ENCODE peak calls at places on chromosomes 11 and 22, in nine cellular contexts. One of them, this sample, is unnamed.

GRCh38 chr11:122229078-122229477 is 113.1 kb upstream of the BLID start:
- DNase-seq in nephron progenitor cell: no peak
- DNase-seq in mucosa of gallbladder: no peak
- DNase-seq in immature natural killer cell: no peak
- DNase-seq in NCI-H2029 treated with DMSO at 0.1 percent for 48 hours: no peak
- DNase-seq in C1 segment of cervical spinal cord: no peak
- DNase-seq in activated CD4-positive, CD25-positive, alpha-beta regulatory T cell: no peak
- DNase-seq in NCI-H510A: no peak
- DNase-seq in iris pigment epithelial cell: no peak
- DNase-seq in this sample: no peak

GRCh38 chr11:9072790-9073189 is 18.6 kb downstream of the SCUBE2 start:
- DNase-seq in nephron progenitor cell: no peak
- DNase-seq in mucosa of gallbladder: no peak
- DNase-seq in immature natural killer cell: no peak
- DNase-seq in NCI-H2029 treated with DMSO at 0.1 percent for 48 hours: no peak
- DNase-seq in C1 segment of cervical spinal cord: no peak
- DNase-seq in activated CD4-positive, CD25-positive, alpha-beta regulatory T cell: no peak
- DNase-seq in NCI-H510A: no peak
- DNase-seq in iris pigment epithelial cell: no peak
- DNase-seq in this sample: no peak

GRCh38 chr22:23183107-23183698 is 2.9 kb downstream of the BCR start:
- DNase-seq in nephron progenitor cell: peak
- DNase-seq in mucosa of gallbladder: no peak
- DNase-seq in immature natural killer cell: no peak
- DNase-seq in NCI-H2029 treated with DMSO at 0.1 percent for 48 hours: peak
- DNase-seq in C1 segment of cervical spinal cord: peak
- DNase-seq in activated CD4-positive, CD25-positive, alpha-beta regulatory T cell: no peak
- DNase-seq in NCI-H510A: peak
- DNase-seq in iris pigment epithelial cell: peak
- DNase-seq in this sample: no peak

GRCh38 chr11:1505480-1505879 is 18.9 kb upstream of the MOB2 start:
- DNase-seq in nephron progenitor cell: no peak
- DNase-seq in mucosa of gallbladder: no peak
- DNase-seq in immature natural killer cell: no peak
- DNase-seq in NCI-H2029 treated with DMSO at 0.1 percent for 48 hours: no peak
- DNase-seq in C1 segment of cervical spinal cord: no peak
- DNase-seq in activated CD4-positive, CD25-positive, alpha-beta regulatory T cell: no peak
- DNase-seq in NCI-H510A: no peak
- DNase-seq in iris pigment epithelial cell: no peak
- DNase-seq in this sample: no peak

GRCh38 chr11:68970921-68971636 is 9.7 kb downstream of the MRGPRD start:
- DNase-seq in nephron progenitor cell: no peak
- DNase-seq in mucosa of gallbladder: no peak
- DNase-seq in immature natural killer cell: no peak
- DNase-seq in NCI-H2029 treated with DMSO at 0.1 percent for 48 hours: no peak
- DNase-seq in C1 segment of cervical spinal cord: no peak
- DNase-seq in activated CD4-positive, CD25-positive, alpha-beta regulatory T cell: no peak
- DNase-seq in NCI-H510A: no peak
- DNase-seq in iris pigment epithelial cell: no peak
- DNase-seq in this sample: no peak

GRCh38 chr11:88174627-88175003 is 628 bp downstream of the RAB38 start:
- DNase-seq in nephron progenitor cell: peak
- DNase-seq in mucosa of gallbladder: peak
- DNase-seq in immature natural killer cell: peak
- DNase-seq in NCI-H2029 treated with DMSO at 0.1 percent for 48 hours: no peak
- DNase-seq in C1 segment of cervical spinal cord: no peak
- DNase-seq in activated CD4-positive, CD25-positive, alpha-beta regulatory T cell: no peak
- DNase-seq in NCI-H510A: peak
- DNase-seq in iris pigment epithelial cell: peak
- DNase-seq in this sample: no peak

GRCh38 chr22:40401981-40402406 is 31.6 kb downstream of the SGSM3 start:
- DNase-seq in nephron progenitor cell: no peak
- DNase-seq in mucosa of gallbladder: no peak
- DNase-seq in immature natural killer cell: no peak
- DNase-seq in NCI-H2029 treated with DMSO at 0.1 percent for 48 hours: no peak
- DNase-seq in C1 segment of cervical spinal cord: no peak
- DNase-seq in activated CD4-positive, CD25-positive, alpha-beta regulatory T cell: no peak
- DNase-seq in NCI-H510A: no peak
- DNase-seq in iris pigment epithelial cell: no peak
- DNase-seq in this sample: no peak

GRCh38 chr11:57179701-57180100 is 2.1 kb upstream of the LRRC55 start:
- DNase-seq in nephron progenitor cell: no peak
- DNase-seq in mucosa of gallbladder: no peak
- DNase-seq in immature natural killer cell: no peak
- DNase-seq in NCI-H2029 treated with DMSO at 0.1 percent for 48 hours: no peak
- DNase-seq in C1 segment of cervical spinal cord: no peak
- DNase-seq in activated CD4-positive, CD25-positive, alpha-beta regulatory T cell: no peak
- DNase-seq in NCI-H510A: no peak
- DNase-seq in iris pigment epithelial cell: no peak
- DNase-seq in this sample: no peak

GRCh38 chr11:34308821-34309585 is 48.8 kb downstream of the ABTB2 start:
- DNase-seq in nephron progenitor cell: no peak
- DNase-seq in mucosa of gallbladder: no peak
- DNase-seq in immature natural killer cell: no peak
- DNase-seq in NCI-H2029 treated with DMSO at 0.1 percent for 48 hours: no peak
- DNase-seq in C1 segment of cervical spinal cord: no peak
- DNase-seq in activated CD4-positive, CD25-positive, alpha-beta regulatory T cell: no peak
- DNase-seq in NCI-H510A: no peak
- DNase-seq in iris pigment epithelial cell: peak
- DNase-seq in this sample: no peak

GRCh38 chr11:61067782-61068181 is 34.5 kb upstream of the CD5 start:
- DNase-seq in nephron progenitor cell: no peak
- DNase-seq in mucosa of gallbladder: no peak
- DNase-seq in immature natural killer cell: no peak
- DNase-seq in NCI-H2029 treated with DMSO at 0.1 percent for 48 hours: no peak
- DNase-seq in C1 segment of cervical spinal cord: no peak
- DNase-seq in activated CD4-positive, CD25-positive, alpha-beta regulatory T cell: no peak
- DNase-seq in NCI-H510A: no peak
- DNase-seq in iris pigment epithelial cell: no peak
- DNase-seq in this sample: no peak

GRCh38 chr22:39316440-39317083 is 2.9 kb downstream of the RPL3 start:
- DNase-seq in nephron progenitor cell: peak
- DNase-seq in mucosa of gallbladder: peak
- DNase-seq in immature natural killer cell: peak
- DNase-seq in NCI-H2029 treated with DMSO at 0.1 percent for 48 hours: peak
- DNase-seq in C1 segment of cervical spinal cord: peak
- DNase-seq in activated CD4-positive, CD25-positive, alpha-beta regulatory T cell: peak
- DNase-seq in NCI-H510A: peak
- DNase-seq in iris pigment epithelial cell: peak
- DNase-seq in this sample: peak

GRCh38 chr11:130514316-130514715 is 65.9 kb downstream of the ADAMTS15 start:
- DNase-seq in nephron progenitor cell: no peak
- DNase-seq in mucosa of gallbladder: no peak
- DNase-seq in immature natural killer cell: no peak
- DNase-seq in NCI-H2029 treated with DMSO at 0.1 percent for 48 hours: no peak
- DNase-seq in C1 segment of cervical spinal cord: no peak
- DNase-seq in activated CD4-positive, CD25-positive, alpha-beta regulatory T cell: no peak
- DNase-seq in NCI-H510A: no peak
- DNase-seq in iris pigment epithelial cell: peak
- DNase-seq in this sample: no peak

GRCh38 chr22:30202531-30203006 is 44.0 kb downstream of the LIF start:
- DNase-seq in nephron progenitor cell: no peak
- DNase-seq in mucosa of gallbladder: peak
- DNase-seq in immature natural killer cell: no peak
- DNase-seq in NCI-H2029 treated with DMSO at 0.1 percent for 48 hours: no peak
- DNase-seq in C1 segment of cervical spinal cord: no peak
- DNase-seq in activated CD4-positive, CD25-positive, alpha-beta regulatory T cell: no peak
- DNase-seq in NCI-H510A: no peak
- DNase-seq in iris pigment epithelial cell: peak
- DNase-seq in this sample: no peak

GRCh38 chr11:78646564-78647185 is 72.0 kb upstream of the NARS2 start:
- DNase-seq in nephron progenitor cell: peak
- DNase-seq in mucosa of gallbladder: peak
- DNase-seq in immature natural killer cell: no peak
- DNase-seq in NCI-H2029 treated with DMSO at 0.1 percent for 48 hours: peak
- DNase-seq in C1 segment of cervical spinal cord: no peak
- DNase-seq in activated CD4-positive, CD25-positive, alpha-beta regulatory T cell: no peak
- DNase-seq in NCI-H510A: peak
- DNase-seq in iris pigment epithelial cell: peak
- DNase-seq in this sample: peak

GRCh38 chr22:43892183-43892894 is 526 bp upstream of the PNPLA5 start:
- DNase-seq in nephron progenitor cell: no peak
- DNase-seq in mucosa of gallbladder: no peak
- DNase-seq in immature natural killer cell: no peak
- DNase-seq in NCI-H2029 treated with DMSO at 0.1 percent for 48 hours: no peak
- DNase-seq in C1 segment of cervical spinal cord: no peak
- DNase-seq in activated CD4-positive, CD25-positive, alpha-beta regulatory T cell: no peak
- DNase-seq in NCI-H510A: no peak
- DNase-seq in iris pigment epithelial cell: no peak
- DNase-seq in this sample: no peak

GRCh38 chr11:119806064-119806915 is 77.3 kb upstream of the NECTIN1 start:
- DNase-seq in nephron progenitor cell: no peak
- DNase-seq in mucosa of gallbladder: no peak
- DNase-seq in immature natural killer cell: no peak
- DNase-seq in NCI-H2029 treated with DMSO at 0.1 percent for 48 hours: no peak
- DNase-seq in C1 segment of cervical spinal cord: no peak
- DNase-seq in activated CD4-positive, CD25-positive, alpha-beta regulatory T cell: no peak
- DNase-seq in NCI-H510A: no peak
- DNase-seq in iris pigment epithelial cell: no peak
- DNase-seq in this sample: no peak

GRCh38 chr22:44080936-44081853 is 57.1 kb downstream of the PARVB start:
- DNase-seq in nephron progenitor cell: peak
- DNase-seq in mucosa of gallbladder: peak
- DNase-seq in immature natural killer cell: peak
- DNase-seq in NCI-H2029 treated with DMSO at 0.1 percent for 48 hours: peak
- DNase-seq in C1 segment of cervical spinal cord: peak
- DNase-seq in activated CD4-positive, CD25-positive, alpha-beta regulatory T cell: peak
- DNase-seq in NCI-H510A: no peak
- DNase-seq in iris pigment epithelial cell: peak
- DNase-seq in this sample: peak

This sample was measured in activated CD4-positive, alpha-beta T cell treated with anti-CD3 and anti-CD28 coated beads, Interleukin-2, amount 50 U/mL, for 24 hours.